ENCODE peak calls at places on chromosomes 6 and 20, in ten cellular contexts. E is left lung; O is T1000; P is ecto neural progenitor cell; Z is stimulated activated CD4-positive, alpha-beta T cell treated with anti-CD3 and anti-CD28 coated beads, Interleukin-15, amount 100 ng/mL, for 24 hours; T is fibroblast of pulmonary artery; H is effector memory CD8-positive, alpha-beta T cell; W is MV-4-11; Q is Peyer's patch; N is Daoy. L is an unnamed sample.

GRCh38 chr20:63224272-63225081 is 8.5 kb upstream of the YTHDF1 start:
- DNase-seq in Z (no peak), T (peak; percentile 46), H (no peak), N (peak; percentile 85), E (no peak), P (peak; percentile 63), O (peak; percentile 20), W (no peak), Q (no peak), L (peak; percentile 78)

GRCh38 chr6:150705392-150705791 is 105.7 kb downstream of the PLEKHG1 start:
- DNase-seq in T (no peak), E (no peak), Q (no peak), N (no peak), W (no peak), P (no peak), O (no peak), H (no peak), Z (no peak), L (no peak)

GRCh38 chr20:44585042-44585968 is 2.9 kb downstream of the PKIG start:
- DNase-seq in P (no peak), O (no peak), E (no peak), W (no peak), H (no peak), Z (no peak), T (no peak), N (no peak), Q (no peak), L (no peak)

GRCh38 chr20:4413314-4414045 is 308.2 kb upstream of the PRND start:
- DNase-seq in E (peak; percentile 42), T (no peak), H (no peak), Z (no peak), N (no peak), P (no peak), W (peak; percentile 85), O (no peak), Q (no peak), L (no peak)

GRCh38 chr6:119423996-119424395 is 74.4 kb upstream of the MAN1A1 start:
- DNase-seq in P (no peak), N (no peak), E (no peak), W (no peak), Q (no peak), H (no peak), T (no peak), O (no peak), Z (no peak), L (no peak)

GRCh38 chr20:35828434-35828833 is 56.6 kb downstream of the PHF20 start:
- DNase-seq in Z (no peak), Q (no peak), O (no peak), W (no peak), T (no peak), H (no peak), P (no peak), E (no peak), N (no peak), L (no peak)

GRCh38 chr20:22074635-22075034 is 369.2 kb downstream of the PAX1 start:
- DNase-seq in P (no peak), E (no peak), Z (no peak), T (no peak), O (no peak), W (no peak), Q (no peak), H (no peak), N (no peak), L (no peak)

GRCh38 chr20:56187791-56188190 is 60.7 kb upstream of the MC3R start:
- DNase-seq in Z (no peak), W (no peak), P (no peak), E (no peak), H (no peak), O (no peak), T (no peak), N (peak; percentile 15), Q (no peak), L (no peak)

GRCh38 chr6:37077459-37078296 is 72.2 kb downstream of the FGD2 start:
- DNase-seq in T (peak; percentile 93), H (no peak), Q (peak; percentile 27), P (peak; percentile 78), W (no peak), E (peak; percentile 67), N (peak; percentile 66), Z (no peak), O (no peak), L (peak; percentile 80)

GRCh38 chr6:8556370-8557018 is 121.1 kb upstream of the SLC35B3 start:
- DNase-seq in Z (no peak), P (no peak), Q (no peak), E (no peak), W (no peak), N (peak; percentile 77), T (peak; percentile 19), O (no peak), H (no peak), L (no peak)

GRCh38 chr20:58524814-58525213 is 9.6 kb upstream of the APCDD1L start:
- DNase-seq in H (no peak), N (peak; percentile 79), Q (no peak), O (no peak), Z (no peak), P (no peak), T (peak; percentile 67), W (no peak), E (no peak), L (no peak)

GRCh38 chr6:22476811-22477210 is 92.6 kb upstream of the HDGFL1 start:
- DNase-seq in Q (no peak), N (no peak), E (no peak), W (no peak), P (no peak), Z (no peak), O (no peak), H (no peak), T (no peak), L (no peak)

GRCh38 chr6:151763938-151764680 is 43.4 kb upstream of the ESR1 start:
- DNase-seq in E (peak; percentile 93), N (peak; percentile 89), Q (peak; percentile 34), H (no peak), T (peak; percentile 93), P (peak; percentile 88), W (peak; percentile 36), O (peak; percentile 30), Z (peak; percentile 67), L (peak; percentile 97)

GRCh38 chr6:119241124-119241491 is 108.5 kb downstream of the MAN1A1 start:
- DNase-seq in E (no peak), T (peak; percentile 45), H (no peak), N (no peak), Z (no peak), O (no peak), P (no peak), W (no peak), Q (no peak), L (no peak)

GRCh38 chr20:54067606-54068174 is 2.7 kb downstream of the BCAS1 start:
- DNase-seq in P (no peak), T (peak; percentile 7), E (peak; percentile 73), H (no peak), N (peak; percentile 81), Z (no peak), O (peak; percentile 76), W (no peak), Q (no peak), L (peak; percentile 81)

GRCh38 chr6:117920493-117920845 is 13.4 kb downstream of the SLC35F1 start:
- DNase-seq in N (no peak), Z (no peak), Q (no peak), E (no peak), H (no peak), O (no peak), W (no peak), T (no peak), P (no peak), L (no peak)

GRCh38 chr20:47501117-47501482 is 587 bp upstream of the NCOA3 start:
- DNase-seq in H (no peak), O (no peak), E (no peak), T (peak; percentile 16), W (no peak), P (no peak), Q (no peak), N (no peak), Z (no peak), L (no peak)

GRCh38 chr6:128655978-128656498 is 135.6 kb upstream of the PTPRK start:
- DNase-seq in W (no peak), E (no peak), O (peak; percentile 23), N (peak; percentile 94), H (no peak), T (peak; percentile 85), P (no peak), Q (no peak), Z (peak; percentile 19), L (no peak)

GRCh38 chr6:3377536-3378397 is 79.1 kb downstream of the SLC22A23 start:
- DNase-seq in N (no peak), T (no peak), Z (peak; percentile 8), Q (no peak), H (no peak), E (no peak), O (no peak), W (no peak), P (no peak), L (no peak)

GRCh38 chr20:43899274-43899878 is 15.3 kb upstream of the TOX2 start:
- DNase-seq in Q (no peak), E (no peak), P (no peak), T (no peak), N (no peak), H (no peak), O (no peak), W (no peak), Z (no peak), L (peak; percentile 37)

GRCh38 chr6:148044261-148044731 is 298.3 kb upstream of the SASH1 start:
- DNase-seq in Q (no peak), P (no peak), H (no peak), N (peak; percentile 59), Z (no peak), W (no peak), E (no peak), O (no peak), T (no peak), L (no peak)

GRCh38 chr6:160315310-160315709 is 32.9 kb upstream of the SLC22A3 start:
- DNase-seq in H (no peak), Q (no peak), E (no peak), O (no peak), T (no peak), Z (no peak), P (no peak), W (no peak), N (no peak), L (no peak)

GRCh38 chr6:90548001-90548400 is 38.9 kb downstream of the MAP3K7 start:
- DNase-seq in H (no peak), E (no peak), Z (no peak), O (no peak), W (no peak), P (no peak), Q (no peak), T (peak; percentile 27), N (no peak), L (no peak)

GRCh38 chr20:36439040-36439730 is 102.1 kb upstream of the MYL9 start:
- DNase-seq in T (peak; percentile 65), Q (peak; percentile 62), W (peak; percentile 24), P (peak; percentile 86), O (peak; percentile 38), E (peak; percentile 57), H (peak; percentile 52), N (peak; percentile 64), Z (peak; percentile 77), L (peak; percentile 80)

GRCh38 chr20:51365670-51366069 is 176.8 kb downstream of the NFATC2 start:
- DNase-seq in T (peak; percentile 74), Q (no peak), H (no peak), W (no peak), O (peak; percentile 93), N (peak; percentile 93), P (no peak), Z (no peak), E (no peak), L (no peak)

GRCh38 chr6:105650367-105650766 is 247.5 kb upstream of the PREP start:
- DNase-seq in W (no peak), E (no peak), N (no peak), P (no peak), O (no peak), Q (no peak), Z (no peak), T (no peak), H (no peak), L (no peak)

GRCh38 chr6:148240463-148240845 is 102.2 kb upstream of the SASH1 start:
- DNase-seq in H (no peak), Q (no peak), T (peak; percentile 77), E (no peak), W (no peak), Z (no peak), N (peak; percentile 28), P (no peak), O (no peak), L (no peak)

GRCh38 chr6:147709396-147710272 is 201.1 kb downstream of the SAMD5 start:
- DNase-seq in Z (no peak), Q (no peak), N (peak; percentile 62), T (no peak), O (no peak), E (no peak), W (no peak), H (no peak), P (no peak), L (no peak)